ENCODE peak calls at places on chromosomes 5 and 9, in eight cellular contexts. T is neural progenitor cell, B is adrenal gland, S is left ventricle myocardium inferior, V is astrocyte, J is cardiac muscle cell, R is tibial artery, C is body of pancreas. O is an unnamed sample.

GRCh38 chr5:79301046-79301712 is 65.2 kb downstream of the JMY start:
- DNase-seq in T (no peak), B (no peak), S (no peak), V (peak; percentile 37), J (no peak), R (no peak), C (no peak), O (no peak)

GRCh38 chr5:96049398-96050272 is 88.0 kb upstream of the ELL2 start:
- DNase-seq in T (no peak), B (no peak), S (no peak), V (peak; percentile 89), J (peak; percentile 76), R (no peak), C (no peak), O (no peak)

GRCh38 chr5:9168791-9169611 is 376.9 kb downstream of the SEMA5A start:
- DNase-seq in T (no peak), B (no peak), S (no peak), V (peak; percentile 69), J (peak; percentile 33), R (no peak), C (no peak), O (no peak)

GRCh38 chr9:16461231-16461840 is 409.1 kb downstream of the BNC2 start:
- DNase-seq in T (peak; percentile 74), B (no peak), S (no peak), V (peak; percentile 47), J (no peak), R (no peak), C (no peak), O (no peak)

GRCh38 chr5:132224721-132225120 is 2.9 kb downstream of the P4HA2 start:
- DNase-seq in T (no peak), B (no peak), S (no peak), V (peak; percentile 28), J (no peak), R (no peak), C (peak; percentile 25), O (no peak)

GRCh38 chr5:118111956-118112355 is 876.4 kb downstream of the DTWD2 start:
- DNase-seq in T (no peak), B (no peak), S (no peak), V (no peak), J (no peak), R (no peak), C (no peak), O (no peak)

GRCh38 chr5:50623666-50624065 is 42.8 kb upstream of the PARP8 start:
- DNase-seq in T (no peak), B (no peak), S (no peak), V (no peak), J (no peak), R (no peak), C (peak; percentile 3), O (no peak)

GRCh38 chr5:126417178-126417577 is 6.0 kb upstream of the GRAMD2B start:
- DNase-seq in T (peak; percentile 18), B (no peak), S (no peak), V (no peak), J (no peak), R (no peak), C (no peak), O (no peak)

GRCh38 chr9:98383758-98384157 is 128.3 kb upstream of the TBC1D2 start:
- DNase-seq in T (peak; percentile 48), B (no peak), S (no peak), V (no peak), J (peak; percentile 33), R (no peak), C (no peak), O (no peak)

GRCh38 chr5:119343766-119344165 is 12.1 kb upstream of the TNFAIP8 start:
- DNase-seq in T (no peak), B (no peak), S (no peak), V (peak; percentile 85), J (peak; percentile 23), R (no peak), C (no peak), O (no peak)

GRCh38 chr5:178434016-178434761 is 156.0 kb downstream of the COL23A1 start:
- DNase-seq in T (no peak), B (no peak), S (no peak), V (no peak), J (no peak), R (no peak), C (no peak), O (no peak)

GRCh38 chr5:160260881-160261815 is 31.8 kb downstream of the FABP6 start:
- DNase-seq in T (peak; percentile 54), B (no peak), S (no peak), V (peak; percentile 97), J (peak; percentile 98), R (no peak), C (no peak), O (peak; percentile 60)

GRCh38 chr5:137141779-137142178 is 357.3 kb downstream of the SPOCK1 start:
- DNase-seq in T (no peak), B (no peak), S (no peak), V (no peak), J (peak; percentile 55), R (no peak), C (no peak), O (no peak)

GRCh38 chr9:38285236-38285635 is 107.3 kb upstream of the ALDH1B1 start:
- DNase-seq in T (no peak), B (no peak), S (no peak), V (no peak), J (no peak), R (no peak), C (no peak), O (no peak)

GRCh38 chr9:89482056-89482784 is 15.7 kb downstream of the SEMA4D start:
- DNase-seq in T (no peak), B (no peak), S (no peak), V (no peak), J (no peak), R (no peak), C (no peak), O (no peak)

GRCh38 chr5:172909931-172910502 is 49.2 kb upstream of the RPL26L1 start:
- DNase-seq in T (no peak), B (peak; percentile 34), S (no peak), V (peak; percentile 81), J (peak; percentile 51), R (no peak), C (no peak), O (no peak)

GRCh38 chr9:129026442-129027223 is 1.5 kb downstream of the SH3GLB2 start:
- DNase-seq in T (peak; percentile 82), B (no peak), S (no peak), V (no peak), J (no peak), R (no peak), C (peak; percentile 79), O (peak; percentile 64)

GRCh38 chr9:123225374-123225813 is 43.0 kb downstream of the STRBP start:
- DNase-seq in T (peak; percentile 70), B (no peak), S (no peak), V (peak; percentile 63), J (peak; percentile 71), R (no peak), C (peak; percentile 13), O (peak; percentile 30)

GRCh38 chr5:1801954-1802295 is 718 bp downstream of the NDUFS6 start:
- DNase-seq in T (peak; percentile 51), B (no peak), S (no peak), V (no peak), J (no peak), R (no peak), C (no peak), O (peak; percentile 37)

GRCh38 chr9:70923941-70924340 is 197.5 kb downstream of the TRPM3 start:
- DNase-seq in T (no peak), B (no peak), S (no peak), V (no peak), J (peak; percentile 33), R (no peak), C (no peak), O (no peak)

GRCh38 chr5:168793844-168794837 is 215.0 kb upstream of the PANK3 start:
- DNase-seq in T (no peak), B (peak; percentile 75), S (no peak), V (peak; percentile 81), J (peak; percentile 65), R (peak; percentile 62), C (peak; percentile 12), O (no peak)

GRCh38 chr5:157468293-157468965 is 8.4 kb downstream of the NIPAL4 start:
- DNase-seq in T (no peak), B (no peak), S (no peak), V (no peak), J (no peak), R (no peak), C (no peak), O (no peak)

GRCh38 chr9:99425124-99425523 is 203.0 kb downstream of the SEC61B start:
- DNase-seq in T (no peak), B (no peak), S (no peak), V (no peak), J (no peak), R (no peak), C (no peak), O (no peak)

GRCh38 chr5:139523635-139524445 is 37.3 kb upstream of the UBE2D2 start:
- DNase-seq in T (peak; percentile 46), B (no peak), S (no peak), V (no peak), J (no peak), R (no peak), C (no peak), O (peak; percentile 66)
- H3K4me1 ChIP-seq in T (peaks cover 46% of the 10 kb centered on the region), B (no peaks in the 10 kb centered on the region), S (no peaks in the 10 kb centered on the region), V (no peaks in the 10 kb centered on the region), J (peaks cover 10% of the 10 kb centered on the region), R (no peaks in the 10 kb centered on the region), C (peaks cover 13% of the 10 kb centered on the region), O (peaks cover 3% of the 10 kb centered on the region)

GRCh38 chr9:18012170-18012569 is 433.3 kb downstream of the SH3GL2 start:
- DNase-seq in T (no peak), B (no peak), S (no peak), V (no peak), J (no peak), R (no peak), C (no peak), O (no peak)
- TF ChIP-seq CTCF in T (no peak), B (no peak), S (no peak), V (no peak), J (no peak), R (no peak), C (no peak), O (no peak)

DNA sequence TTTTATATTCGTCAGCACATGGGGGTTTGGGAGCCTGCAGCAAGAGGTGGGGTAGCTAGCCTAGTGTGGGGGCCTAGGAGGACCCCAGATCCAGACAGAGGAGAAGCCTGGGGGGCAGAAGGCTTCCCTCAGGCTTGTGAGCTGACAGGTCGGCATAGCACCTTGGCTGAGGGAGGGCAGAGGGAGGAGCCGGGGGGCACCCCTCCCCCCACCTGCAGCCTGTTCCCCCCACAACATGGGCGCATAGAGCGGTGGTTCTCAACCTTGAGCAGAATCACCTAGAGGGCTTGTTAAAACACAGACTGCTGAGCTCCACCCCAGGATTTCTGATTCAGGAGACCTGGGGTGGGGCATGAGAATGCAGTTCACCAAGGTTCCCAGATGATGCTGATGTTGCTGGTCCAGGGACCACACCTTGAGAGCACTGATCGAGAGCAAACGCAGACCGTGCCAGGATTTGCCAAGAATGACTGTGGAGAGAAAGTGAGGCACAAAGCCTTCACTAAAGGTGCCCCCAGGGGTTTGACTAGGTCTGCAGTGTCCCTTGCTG is 163.4 kb downstream of the MACROH2A1 start:
- DNase-seq in T (no peak), B (peak; percentile 11), S (no peak), V (no peak), J (no peak), R (no peak), C (no peak), O (no peak)
- H3K4me1 ChIP-seq in T (peaks cover 7% of the 10 kb centered on the region), B (peaks cover 18% of the 10 kb centered on the region), S (peaks cover 26% of the 10 kb centered on the region), V (peaks cover 5% of the 10 kb centered on the region), J (no peaks in the 10 kb centered on the region), R (peaks cover 58% of the 10 kb centered on the region), C (no peaks in the 10 kb centered on the region), O (no peaks in the 10 kb centered on the region)

GRCh38 chr5:74630387-74631087 is 10.0 kb downstream of the ENC1 start:
- DNase-seq in T (no peak), B (no peak), S (no peak), V (peak; percentile 98), J (peak; percentile 81), R (no peak), C (no peak), O (no peak)
- TF ChIP-seq CTCF in T (no peak), B (no peak), S (no peak), V (no peak), J (no peak), R (no peak), C (no peak), O (no peak)

O was measured in colonic mucosa.